ENCODE peak calls at places on chromosomes 7 and 10, in ten cellular contexts. One of them, this sample, is unnamed.

GRCh38 chr7:141483044-141483443 is 68.2 kb upstream of the AGK start:
- DNase-seq in GM06990: no peak
- DNase-seq in A549: peak
- DNase-seq in prostate gland: no peak
- DNase-seq in HAP-1: no peak
- DNase-seq in HL-60: no peak
- DNase-seq in effector memory CD4-positive, alpha-beta T cell: no peak
- DNase-seq in body of pancreas: no peak
- DNase-seq in lower lobe of right lung: no peak
- DNase-seq in SK-N-MC: no peak
- DNase-seq in this sample: no peak

GRCh38 chr10:17273403-17273802 is 45.4 kb downstream of the VIM start:
- DNase-seq in prostate gland: no peak
- DNase-seq in effector memory CD4-positive, alpha-beta T cell: no peak
- DNase-seq in A549: peak
- DNase-seq in HAP-1: no peak
- DNase-seq in lower lobe of right lung: no peak
- DNase-seq in SK-N-MC: no peak
- DNase-seq in HL-60: no peak
- DNase-seq in body of pancreas: no peak
- DNase-seq in GM06990: no peak
- DNase-seq in this sample: no peak

GRCh38 chr10:11270135-11270857 is 252.6 kb downstream of the CELF2 start:
- DNase-seq in prostate gland: peak
- DNase-seq in lower lobe of right lung: peak
- DNase-seq in HL-60: peak
- DNase-seq in SK-N-MC: no peak
- DNase-seq in GM06990: peak
- DNase-seq in A549: peak
- DNase-seq in effector memory CD4-positive, alpha-beta T cell: peak
- DNase-seq in HAP-1: peak
- DNase-seq in body of pancreas: peak
- DNase-seq in this sample: peak

GRCh38 chr7:128738570-128739047 is 550 bp upstream of the CALU start:
- DNase-seq in lower lobe of right lung: no peak
- DNase-seq in SK-N-MC: no peak
- DNase-seq in body of pancreas: no peak
- DNase-seq in HL-60: no peak
- DNase-seq in A549: no peak
- DNase-seq in GM06990: no peak
- DNase-seq in effector memory CD4-positive, alpha-beta T cell: no peak
- DNase-seq in HAP-1: no peak
- DNase-seq in prostate gland: no peak
- DNase-seq in this sample: no peak

GRCh38 chr10:72375585-72375984 is 20.9 kb upstream of the DNAJB12 start:
- DNase-seq in A549: peak
- DNase-seq in SK-N-MC: no peak
- DNase-seq in HAP-1: no peak
- DNase-seq in effector memory CD4-positive, alpha-beta T cell: no peak
- DNase-seq in body of pancreas: no peak
- DNase-seq in HL-60: peak
- DNase-seq in lower lobe of right lung: no peak
- DNase-seq in GM06990: no peak
- DNase-seq in prostate gland: no peak
- DNase-seq in this sample: no peak

GRCh38 chr10:12194752-12195271 is 879 bp downstream of the NUDT5 start:
- DNase-seq in body of pancreas: peak
- DNase-seq in A549: peak
- DNase-seq in effector memory CD4-positive, alpha-beta T cell: no peak
- DNase-seq in GM06990: peak
- DNase-seq in HL-60: peak
- DNase-seq in lower lobe of right lung: peak
- DNase-seq in prostate gland: peak
- DNase-seq in SK-N-MC: no peak
- DNase-seq in HAP-1: no peak
- DNase-seq in this sample: peak

GRCh38 chr10:6778992-6779701 is 199.1 kb upstream of the PRKCQ start:
- DNase-seq in body of pancreas: no peak
- DNase-seq in SK-N-MC: no peak
- DNase-seq in HL-60: no peak
- DNase-seq in HAP-1: no peak
- DNase-seq in A549: peak
- DNase-seq in GM06990: no peak
- DNase-seq in prostate gland: peak
- DNase-seq in effector memory CD4-positive, alpha-beta T cell: no peak
- DNase-seq in lower lobe of right lung: no peak
- DNase-seq in this sample: no peak

GRCh38 chr10:104274762-104275721 is 6.1 kb downstream of the GSTO2 start:
- DNase-seq in SK-N-MC: no peak
- DNase-seq in prostate gland: peak
- DNase-seq in HAP-1: no peak
- DNase-seq in HL-60: peak
- DNase-seq in GM06990: peak
- DNase-seq in A549: peak
- DNase-seq in body of pancreas: peak
- DNase-seq in lower lobe of right lung: peak
- DNase-seq in effector memory CD4-positive, alpha-beta T cell: no peak
- DNase-seq in this sample: peak

GRCh38 chr7:106039486-106040060 is 72.5 kb downstream of the SYPL1 start:
- DNase-seq in HL-60: no peak
- DNase-seq in lower lobe of right lung: no peak
- DNase-seq in GM06990: no peak
- DNase-seq in effector memory CD4-positive, alpha-beta T cell: no peak
- DNase-seq in A549: no peak
- DNase-seq in body of pancreas: no peak
- DNase-seq in prostate gland: no peak
- DNase-seq in HAP-1: no peak
- DNase-seq in SK-N-MC: no peak
- DNase-seq in this sample: no peak

GRCh38 chr7:91251877-91252276 is 12.4 kb upstream of the FZD1 start:
- DNase-seq in SK-N-MC: no peak
- DNase-seq in HL-60: no peak
- DNase-seq in A549: no peak
- DNase-seq in HAP-1: no peak
- DNase-seq in prostate gland: no peak
- DNase-seq in effector memory CD4-positive, alpha-beta T cell: no peak
- DNase-seq in body of pancreas: no peak
- DNase-seq in GM06990: no peak
- DNase-seq in lower lobe of right lung: no peak
- DNase-seq in this sample: no peak

GRCh38 chr7:566100-566499 is 46.5 kb upstream of the PDGFA start:
- DNase-seq in GM06990: no peak
- DNase-seq in lower lobe of right lung: no peak
- DNase-seq in effector memory CD4-positive, alpha-beta T cell: no peak
- DNase-seq in body of pancreas: no peak
- DNase-seq in HAP-1: no peak
- DNase-seq in SK-N-MC: no peak
- DNase-seq in HL-60: no peak
- DNase-seq in A549: no peak
- DNase-seq in prostate gland: no peak
- DNase-seq in this sample: no peak

GRCh38 chr7:22858640-22859561 is 36.3 kb upstream of the TOMM7 start:
- DNase-seq in HL-60: no peak
- DNase-seq in prostate gland: no peak
- DNase-seq in HAP-1: no peak
- DNase-seq in GM06990: no peak
- DNase-seq in A549: peak
- DNase-seq in body of pancreas: no peak
- DNase-seq in effector memory CD4-positive, alpha-beta T cell: no peak
- DNase-seq in SK-N-MC: no peak
- DNase-seq in lower lobe of right lung: no peak
- DNase-seq in this sample: no peak

GRCh38 chr10:49700997-49701396 is 21.5 kb downstream of the C10orf53 start:
- DNase-seq in body of pancreas: no peak
- DNase-seq in lower lobe of right lung: no peak
- DNase-seq in prostate gland: no peak
- DNase-seq in HL-60: no peak
- DNase-seq in SK-N-MC: no peak
- DNase-seq in A549: no peak
- DNase-seq in effector memory CD4-positive, alpha-beta T cell: no peak
- DNase-seq in HAP-1: no peak
- DNase-seq in GM06990: no peak
- DNase-seq in this sample: no peak

GRCh38 chr10:78629773-78630172 is 439.0 kb upstream of the ZMIZ1 start:
- DNase-seq in HAP-1: no peak
- DNase-seq in GM06990: no peak
- DNase-seq in effector memory CD4-positive, alpha-beta T cell: no peak
- DNase-seq in lower lobe of right lung: no peak
- DNase-seq in body of pancreas: no peak
- DNase-seq in A549: no peak
- DNase-seq in SK-N-MC: no peak
- DNase-seq in prostate gland: no peak
- DNase-seq in HL-60: no peak
- DNase-seq in this sample: no peak

GRCh38 chr10:72625276-72625607 is 637 bp downstream of the MICU1 start:
- DNase-seq in body of pancreas: no peak
- DNase-seq in effector memory CD4-positive, alpha-beta T cell: no peak
- DNase-seq in prostate gland: no peak
- DNase-seq in A549: no peak
- DNase-seq in GM06990: no peak
- DNase-seq in SK-N-MC: no peak
- DNase-seq in HL-60: peak
- DNase-seq in lower lobe of right lung: no peak
- DNase-seq in HAP-1: no peak
- DNase-seq in this sample: no peak

GRCh38 chr10:114881462-114881861 is 56.5 kb upstream of the TRUB1 start:
- DNase-seq in GM06990: no peak
- DNase-seq in SK-N-MC: no peak
- DNase-seq in HL-60: no peak
- DNase-seq in body of pancreas: no peak
- DNase-seq in prostate gland: no peak
- DNase-seq in HAP-1: no peak
- DNase-seq in lower lobe of right lung: no peak
- DNase-seq in A549: no peak
- DNase-seq in effector memory CD4-positive, alpha-beta T cell: no peak
- DNase-seq in this sample: no peak

GRCh38 chr10:70457759-70458305 is 16.4 kb upstream of the NODAL start:
- DNase-seq in body of pancreas: no peak
- DNase-seq in HL-60: no peak
- DNase-seq in SK-N-MC: no peak
- DNase-seq in effector memory CD4-positive, alpha-beta T cell: no peak
- DNase-seq in lower lobe of right lung: no peak
- DNase-seq in prostate gland: no peak
- DNase-seq in HAP-1: no peak
- DNase-seq in A549: no peak
- DNase-seq in GM06990: no peak
- DNase-seq in this sample: no peak
- H3K4me3 ChIP-seq in body of pancreas: no peak
- H3K4me3 ChIP-seq in HL-60: no peak
- H3K4me3 ChIP-seq in SK-N-MC: no peak
- H3K4me3 ChIP-seq in effector memory CD4-positive, alpha-beta T cell: no peak
- H3K4me3 ChIP-seq in lower lobe of right lung: peak
- H3K4me3 ChIP-seq in prostate gland: peak
- H3K4me3 ChIP-seq in HAP-1: no peak
- H3K4me3 ChIP-seq in A549: no peak
- H3K4me3 ChIP-seq in GM06990: no peak
- H3K4me3 ChIP-seq in this sample: no peak

GRCh38 chr7:136086712-136087111 is 109.6 kb upstream of the MTPN start:
- DNase-seq in HL-60: no peak
- DNase-seq in GM06990: peak
- DNase-seq in A549: peak
- DNase-seq in SK-N-MC: no peak
- DNase-seq in body of pancreas: peak
- DNase-seq in effector memory CD4-positive, alpha-beta T cell: no peak
- DNase-seq in lower lobe of right lung: no peak
- DNase-seq in HAP-1: peak
- DNase-seq in prostate gland: peak
- DNase-seq in this sample: peak
- H3K4me3 ChIP-seq in HL-60: no peak
- H3K4me3 ChIP-seq in GM06990: no peak
- H3K4me3 ChIP-seq in A549: peak
- H3K4me3 ChIP-seq in SK-N-MC: no peak
- H3K4me3 ChIP-seq in body of pancreas: peak
- H3K4me3 ChIP-seq in effector memory CD4-positive, alpha-beta T cell: no peak
- H3K4me3 ChIP-seq in lower lobe of right lung: peak
- H3K4me3 ChIP-seq in HAP-1: no peak
- H3K4me3 ChIP-seq in prostate gland: no peak
- H3K4me3 ChIP-seq in this sample: no peak

GRCh38 chr10:113126506-113127192 is 176.6 kb downstream of the TCF7L2 start:
- DNase-seq in HL-60: peak
- DNase-seq in HAP-1: peak
- DNase-seq in GM06990: peak
- DNase-seq in effector memory CD4-positive, alpha-beta T cell: no peak
- DNase-seq in lower lobe of right lung: peak
- DNase-seq in body of pancreas: peak
- DNase-seq in prostate gland: peak
- DNase-seq in SK-N-MC: no peak
- DNase-seq in A549: peak
- DNase-seq in this sample: peak
- H3K4me3 ChIP-seq in HL-60: no peak
- H3K4me3 ChIP-seq in HAP-1: peak
- H3K4me3 ChIP-seq in GM06990: no peak
- H3K4me3 ChIP-seq in effector memory CD4-positive, alpha-beta T cell: no peak
- H3K4me3 ChIP-seq in lower lobe of right lung: peak
- H3K4me3 ChIP-seq in body of pancreas: no peak
- H3K4me3 ChIP-seq in prostate gland: peak
- H3K4me3 ChIP-seq in SK-N-MC: peak
- H3K4me3 ChIP-seq in A549: peak
- H3K4me3 ChIP-seq in this sample: no peak

GRCh38 chr7:13457790-13458189 is 531.7 kb downstream of the ETV1 start:
- DNase-seq in HAP-1: no peak
- DNase-seq in SK-N-MC: no peak
- DNase-seq in prostate gland: no peak
- DNase-seq in A549: no peak
- DNase-seq in lower lobe of right lung: no peak
- DNase-seq in HL-60: no peak
- DNase-seq in effector memory CD4-positive, alpha-beta T cell: no peak
- DNase-seq in body of pancreas: no peak
- DNase-seq in GM06990: no peak
- DNase-seq in this sample: no peak
- H3K4me3 ChIP-seq in HAP-1: no peak
- H3K4me3 ChIP-seq in SK-N-MC: no peak
- H3K4me3 ChIP-seq in prostate gland: no peak
- H3K4me3 ChIP-seq in A549: no peak
- H3K4me3 ChIP-seq in lower lobe of right lung: no peak
- H3K4me3 ChIP-seq in HL-60: no peak
- H3K4me3 ChIP-seq in effector memory CD4-positive, alpha-beta T cell: no peak
- H3K4me3 ChIP-seq in body of pancreas: no peak
- H3K4me3 ChIP-seq in GM06990: no peak
- H3K4me3 ChIP-seq in this sample: no peak

DNA sequence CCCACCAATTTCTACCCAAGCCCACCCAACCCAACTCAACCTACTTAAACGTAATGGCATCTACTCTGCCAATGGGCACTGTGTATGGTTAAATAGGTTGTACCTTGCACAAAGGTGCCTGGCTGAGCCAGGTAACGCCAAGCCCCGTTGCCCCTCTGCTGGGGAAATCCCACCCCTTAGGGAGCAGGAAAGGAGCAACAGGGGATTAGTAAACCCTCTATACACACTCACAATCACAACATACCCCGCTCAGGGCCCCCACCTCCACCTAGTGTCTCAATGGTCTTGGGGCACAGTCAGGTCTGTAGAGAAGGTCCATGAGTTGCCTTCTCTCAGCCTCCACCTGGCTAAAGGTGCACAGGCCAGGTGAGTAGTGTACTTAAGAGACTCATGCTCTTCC is 74.3 kb upstream of the PCBD1 start:
- DNase-seq in effector memory CD4-positive, alpha-beta T cell: no peak
- DNase-seq in SK-N-MC: no peak
- DNase-seq in GM06990: no peak
- DNase-seq in prostate gland: no peak
- DNase-seq in HAP-1: no peak
- DNase-seq in body of pancreas: no peak
- DNase-seq in lower lobe of right lung: no peak
- DNase-seq in HL-60: no peak
- DNase-seq in A549: no peak
- DNase-seq in this sample: no peak
- H3K4me3 ChIP-seq in effector memory CD4-positive, alpha-beta T cell: no peak
- H3K4me3 ChIP-seq in SK-N-MC: no peak
- H3K4me3 ChIP-seq in GM06990: no peak
- H3K4me3 ChIP-seq in prostate gland: no peak
- H3K4me3 ChIP-seq in HAP-1: no peak
- H3K4me3 ChIP-seq in body of pancreas: no peak
- H3K4me3 ChIP-seq in lower lobe of right lung: no peak
- H3K4me3 ChIP-seq in HL-60: no peak
- H3K4me3 ChIP-seq in A549: no peak
- H3K4me3 ChIP-seq in this sample: no peak